ENCODE peak calls at places on chromosomes 16 and 17, in four cellular contexts. Z is IMR-90, W is mesenchymal stem cell, R is mesendoderm. J is an unnamed sample.

GRCh38 chr17:61416211-61416539 is 16.5 kb downstream of the TBX2 start:
- DNase-seq in R (no peak), W (no peak), Z (no peak), J (no peak)

GRCh38 chr16:53642094-53642493 is 61.6 kb downstream of the RPGRIP1L start:
- DNase-seq in R (no peak), W (no peak), Z (no peak), J (no peak)

GRCh38 chr16:79691001-79691400 is 90.5 kb upstream of the MAF start:
- DNase-seq in Z (no peak), R (peak), W (no peak), J (no peak)

GRCh38 chr17:3639981-3640596 is 3.5 kb downstream of the CTNS start:
- DNase-seq in W (no peak), Z (peak), R (peak), J (no peak)

GRCh38 chr16:3822366-3823045 is 58.0 kb downstream of the CREBBP start:
- DNase-seq in R (no peak), W (no peak), Z (peak), J (no peak)

GRCh38 chr16:50705436-50706110 is 12.2 kb downstream of the NOD2 start:
- DNase-seq in R (no peak), Z (no peak), W (no peak), J (no peak)

GRCh38 chr16:25340973-25341372 is 83.3 kb upstream of the ZKSCAN2 start:
- DNase-seq in W (no peak), R (no peak), Z (no peak), J (no peak)

GRCh38 chr17:79033046-79033616 is 9.2 kb downstream of the C1QTNF1 start:
- DNase-seq in Z (no peak), R (no peak), W (no peak), J (no peak)

GRCh38 chr16:23826528-23827244 is 9.1 kb upstream of the PRKCB start:
- DNase-seq in W (no peak), R (no peak), Z (no peak), J (no peak)

GRCh38 chr17:63774141-63774981 is at the start of gene DDX42:
- DNase-seq in W (peak), R (peak), Z (peak), J (no peak)

GRCh38 chr17:2034157-2034556 is 4.2 kb downstream of the DPH1 start:
- DNase-seq in Z (no peak), W (no peak), R (peak), J (no peak)

GRCh38 chr17:36124879-36125824 is 21.5 kb downstream of the CCL4 start:
- DNase-seq in R (peak), W (no peak), Z (no peak), J (no peak)

GRCh38 chr16:19098173-19098572 is 15.6 kb upstream of the ITPRIPL2 start:
- DNase-seq in R (no peak), Z (no peak), W (no peak), J (no peak)

GRCh38 chr17:70521821-70522256 is 352.5 kb downstream of the KCNJ2 start:
- DNase-seq in R (no peak), W (no peak), Z (peak), J (no peak)

GRCh38 chr17:64262422-64263260 is at the start of gene TEX2:
- DNase-seq in R (no peak), W (peak), Z (no peak), J (no peak)

GRCh38 chr16:77723108-77723514 is 797 bp downstream of the NUDT7 start:
- DNase-seq in W (peak), R (no peak), Z (peak), J (no peak)

GRCh38 chr17:19370493-19370960 is 7.8 kb upstream of the MAPK7 start:
- DNase-seq in W (no peak), Z (no peak), R (no peak), J (no peak)

GRCh38 chr16:268141-269053 is 7.3 kb downstream of the RGS11 start:
- DNase-seq in W (no peak), Z (no peak), R (no peak), J (no peak)

GRCh38 chr17:13520899-13521572 is 80.7 kb downstream of the HS3ST3A1 start:
- DNase-seq in Z (peak), W (no peak), R (no peak), J (no peak)

GRCh38 chr17:28655160-28655559 is 6.5 kb downstream of the SDF2 start:
- DNase-seq in Z (no peak), W (no peak), R (no peak), J (no peak)

GRCh38 chr16:77376358-77376757 is 58.5 kb downstream of the ADAMTS18 start:
- DNase-seq in R (peak), W (no peak), Z (no peak), J (peak)

GRCh38 chr17:50425682-50426471 is at the start of gene ACSF2:
- DNase-seq in W (peak), R (peak), Z (peak), J (peak)

GRCh38 chr16:50396770-50397525 is 28.2 kb upstream of the BRD7 start:
- DNase-seq in W (no peak), R (peak), Z (peak), J (no peak)

GRCh38 chr16:86396318-86396882 is 113.9 kb upstream of the FOXF1 start:
- DNase-seq in Z (peak), R (no peak), W (peak), J (no peak)

GRCh38 chr16:21568502-21569189 is 30.7 kb upstream of the METTL9 start:
- DNase-seq in R (no peak), W (no peak), Z (peak), J (no peak)

GRCh38 chr17:29591737-29592624 is 951 bp upstream of the ANKRD13B start:
- DNase-seq in Z (peak), R (peak), W (peak), J (peak)

GRCh38 chr16:58198022-58198683 is at the start of gene CSNK2A2:
- DNase-seq in R (peak), Z (peak), W (peak), J (no peak)

GRCh38 chr17:33258291-33258690 is 34.8 kb downstream of the ASIC2 start:
- DNase-seq in Z (no peak), W (no peak), R (no peak), J (no peak)

GRCh38 chr16:66899945-66900688 is 18.6 kb downstream of the CDH16 start:
- DNase-seq in W (peak), R (peak), Z (peak), J (no peak)

GRCh38 chr17:28131592-28131991 is 89.1 kb downstream of the NLK start:
- DNase-seq in W (no peak), R (no peak), Z (peak), J (no peak)

GRCh38 chr16:12486386-12486785 is 317.3 kb downstream of the CPPED1 start:
- DNase-seq in W (no peak), Z (no peak), R (no peak), J (no peak)

GRCh38 chr17:34596897-34597296 is 17.5 kb downstream of the TMEM132E start:
- DNase-seq in Z (no peak), R (no peak), W (no peak), J (no peak)

GRCh38 chr16:84504420-84505248 is at the start of gene MEAK7:
- DNase-seq in Z (peak), R (peak), W (peak), J (peak)
- H2BK5ac ChIP-seq in Z (peak), R (peak), W (peak), J (peak)

GRCh38 chr17:57534863-57535651 is 210.0 kb downstream of the CCDC182 start:
- DNase-seq in Z (no peak), W (peak), R (peak), J (no peak)
- H2BK5ac ChIP-seq in Z (no peak), W (no peak), R (no peak), J (no peak)

GRCh38 chr16:2724088-2724676 is 4.2 kb upstream of the PRSS27 start:
- DNase-seq in W (no peak), R (no peak), Z (no peak), J (no peak)
- H2BK5ac ChIP-seq in W (no peak), R (no peak), Z (no peak), J (no peak)

DNA sequence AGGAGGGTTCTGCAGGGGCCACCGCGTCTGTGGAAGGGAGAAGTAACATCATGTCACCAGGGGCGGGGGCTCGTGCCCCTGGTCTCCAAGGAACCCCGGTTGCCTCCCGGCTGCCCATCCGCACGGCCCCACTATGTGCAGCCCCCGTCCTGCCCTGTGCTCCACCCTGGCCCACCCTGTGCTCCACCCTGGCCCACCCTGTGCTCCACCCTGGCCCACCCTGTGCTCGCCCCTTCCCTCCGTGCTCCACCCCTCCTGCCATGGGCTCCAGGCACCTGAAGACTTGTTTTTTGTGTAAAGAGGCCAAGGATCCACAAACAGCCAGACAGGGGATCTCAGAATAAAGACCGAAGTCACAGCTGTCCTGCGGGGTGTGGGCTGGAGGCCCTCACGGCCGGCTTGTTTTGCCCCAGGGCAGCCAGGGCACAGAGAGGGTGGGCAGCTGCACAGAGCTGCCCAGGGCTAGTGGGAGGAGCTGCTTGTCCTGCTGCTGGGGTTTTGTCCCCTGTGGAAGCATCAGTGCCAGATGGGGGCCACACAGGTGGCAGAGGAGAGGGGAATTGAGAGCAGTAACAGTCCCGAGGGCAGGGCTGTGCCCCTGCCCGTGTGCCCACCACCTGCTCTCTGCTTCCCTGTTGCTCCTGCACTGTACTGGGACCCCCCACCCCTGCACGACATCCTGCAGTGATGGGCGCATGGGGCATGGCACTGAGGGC is 147.0 kb upstream of the CIBAR2 start:
- DNase-seq in W (no peak), Z (no peak), R (no peak), J (no peak)
- H2BK5ac ChIP-seq in W (no peak), Z (no peak), R (no peak), J (no peak)

GRCh38 chr16:10037771-10038170 is 144.5 kb downstream of the GRIN2A start:
- DNase-seq in R (peak), Z (no peak), W (peak), J (no peak)
- H2BK5ac ChIP-seq in R (no peak), Z (no peak), W (no peak), J (no peak)

DNA sequence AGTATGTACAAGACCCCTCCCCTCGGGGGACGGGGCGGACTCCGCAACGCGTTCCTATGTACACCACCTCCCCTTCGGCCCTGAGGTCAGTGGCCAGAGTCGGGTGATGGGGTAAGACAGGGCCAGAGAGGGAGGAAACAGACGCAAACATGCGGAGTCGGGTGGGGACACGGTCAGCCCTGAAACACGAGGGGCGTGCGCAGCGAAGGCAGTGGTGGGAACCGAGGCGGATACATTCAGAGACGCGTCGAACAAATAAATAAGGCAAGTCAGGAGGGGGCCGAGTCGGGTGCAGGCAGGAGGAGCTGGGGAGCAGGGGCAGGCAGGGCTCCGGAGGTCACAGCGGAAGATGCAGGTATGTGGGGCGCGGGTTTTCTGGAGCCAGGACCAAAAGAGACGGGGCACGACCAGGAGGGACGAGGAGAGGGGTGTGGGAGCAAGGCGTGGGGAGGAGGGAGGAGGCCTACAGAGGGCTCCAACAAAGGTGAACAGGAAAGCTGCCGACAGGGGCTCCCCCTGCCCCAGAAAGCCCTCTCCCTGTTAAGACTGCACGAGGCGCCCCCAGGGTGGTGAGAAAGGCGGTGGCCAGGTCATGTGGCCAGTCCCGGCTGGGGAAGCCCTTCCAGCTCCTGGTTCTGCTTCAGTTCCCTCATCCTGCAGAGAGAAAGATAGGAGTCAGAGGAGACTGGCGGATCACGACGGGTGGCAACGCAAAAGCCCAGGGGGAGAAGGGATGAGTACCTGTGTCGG is 724 bp upstream of the SPAG7 start:
- DNase-seq in W (peak), R (peak), Z (no peak), J (peak)
- H2BK5ac ChIP-seq in W (peak), R (peak), Z (peak), J (peak)

J was measured in H1.